ENCODE peak calls at places on chromosome 6, in seven cellular contexts. D is stimulated activated CD4-positive, alpha-beta T cell treated with anti-CD3 and anti-CD28 coated beads, Interleukin-2, amount 100 ng/mL, for 48 hours; X is effector memory CD8-positive, alpha-beta T cell; F is CD8-positive, alpha-beta T cell; W is upper lobe of right lung; P is left colon; M is NCI-H2029. G is an unnamed sample.

GRCh38 chr6:161366301-161366953 is 92.6 kb upstream of the AGPAT4 start:
- DNase-seq in D (no peak), X (no peak), F (no peak), W (no peak), P (no peak), M (no peak), G (no peak)

GRCh38 chr6:44630125-44631028 is 242.9 kb downstream of the CDC5L start:
- DNase-seq in D (peak), X (no peak), F (no peak), W (no peak), P (peak), M (no peak), G (peak)

GRCh38 chr6:40185486-40185885 is 251.2 kb upstream of the MOCS1 start:
- DNase-seq in D (no peak), X (no peak), F (no peak), W (no peak), P (no peak), M (no peak), G (no peak)

GRCh38 chr6:16737389-16737788 is 23.9 kb downstream of the ATXN1 start:
- DNase-seq in D (no peak), X (no peak), F (no peak), W (no peak), P (no peak), M (no peak), G (no peak)

GRCh38 chr6:25606151-25606550 is 45.9 kb upstream of the SCGN start:
- DNase-seq in D (no peak), X (no peak), F (no peak), W (no peak), P (no peak), M (no peak), G (no peak)

GRCh38 chr6:92507552-92507951 is 911.8 kb downstream of the EPHA7 start:
- DNase-seq in D (no peak), X (no peak), F (no peak), W (no peak), P (no peak), M (no peak), G (no peak)

GRCh38 chr6:81465859-81466258 is 286.6 kb downstream of the TENT5A start:
- DNase-seq in D (no peak), X (no peak), F (no peak), W (no peak), P (peak), M (no peak), G (no peak)

GRCh38 chr6:136415351-136416005 is 125.8 kb upstream of the BCLAF1 start:
- DNase-seq in D (no peak), X (no peak), F (no peak), W (no peak), P (no peak), M (no peak), G (no peak)

GRCh38 chr6:41615311-41615710 is 23.0 kb upstream of the MDFI start:
- DNase-seq in D (no peak), X (no peak), F (no peak), W (no peak), P (no peak), M (no peak), G (no peak)

GRCh38 chr6:101832371-101832770 is 438.9 kb downstream of the GRIK2 start:
- DNase-seq in D (no peak), X (no peak), F (no peak), W (no peak), P (no peak), M (no peak), G (no peak)

GRCh38 chr6:5950448-5950847 is 56.3 kb downstream of the NRN1 start:
- DNase-seq in D (peak), X (no peak), F (no peak), W (no peak), P (no peak), M (no peak), G (no peak)

GRCh38 chr6:1641391-1641790 is 31.7 kb downstream of the FOXC1 start:
- DNase-seq in D (no peak), X (no peak), F (no peak), W (peak), P (no peak), M (no peak), G (no peak)

GRCh38 chr6:154649723-154650122 is 83.5 kb upstream of the SCAF8 start:
- DNase-seq in D (no peak), X (no peak), F (no peak), W (no peak), P (no peak), M (no peak), G (no peak)

GRCh38 chr6:30358340-30358679 is 13.4 kb downstream of the RPP21 start:
- DNase-seq in D (no peak), X (no peak), F (no peak), W (no peak), P (no peak), M (no peak), G (no peak)

GRCh38 chr6:166733900-166734299 is 106.8 kb upstream of the RPS6KA2 start:
- DNase-seq in D (no peak), X (no peak), F (no peak), W (no peak), P (no peak), M (no peak), G (no peak)

GRCh38 chr6:1199981-1200637 is 111.8 kb upstream of the FOXQ1 start:
- DNase-seq in D (no peak), X (no peak), F (no peak), W (no peak), P (no peak), M (no peak), G (no peak)

GRCh38 chr6:138550346-138550767 is 51.1 kb upstream of the NHSL1 start:
- DNase-seq in D (no peak), X (no peak), F (no peak), W (no peak), P (peak), M (no peak), G (no peak)

GRCh38 chr6:49233483-49233882 is 229.6 kb downstream of the MMUT start:
- DNase-seq in D (no peak), X (no peak), F (no peak), W (no peak), P (no peak), M (no peak), G (no peak)

GRCh38 chr6:24517659-24518538 is 23.1 kb downstream of the ALDH5A1 start:
- DNase-seq in D (no peak), X (no peak), F (no peak), W (no peak), P (no peak), M (no peak), G (no peak)

GRCh38 chr6:109406196-109406595 is 23.9 kb upstream of the CD164 start:
- DNase-seq in D (no peak), X (no peak), F (no peak), W (no peak), P (no peak), M (no peak), G (no peak)

GRCh38 chr6:22499815-22500214 is 69.6 kb upstream of the HDGFL1 start:
- DNase-seq in D (no peak), X (no peak), F (no peak), W (no peak), P (no peak), M (no peak), G (no peak)

GRCh38 chr6:152404936-152405595 is 232.1 kb downstream of the SYNE1 start:
- DNase-seq in D (no peak), X (no peak), F (no peak), W (no peak), P (no peak), M (no peak), G (no peak)

GRCh38 chr6:94751641-94752329 is 825.5 kb upstream of the MANEA start:
- DNase-seq in D (no peak), X (no peak), F (no peak), W (no peak), P (no peak), M (no peak), G (no peak)

GRCh38 chr6:33962186-33962585 is 158.4 kb upstream of the MLN start:
- DNase-seq in D (no peak), X (no peak), F (no peak), W (peak), P (no peak), M (no peak), G (no peak)

G was measured in central memory CD4-positive, alpha-beta T cell.